ENCODE peak calls at places on chromosomes 6 and 20, in five cellular contexts. V is GM06990; M is heart left ventricle; T is CD8-positive, alpha-beta T cell; E is HCT116. G is an unnamed sample.

GRCh38 chr6:170132561-170132991 is 158.3 kb downstream of the DLL1 start:
- DNase-seq in M (no peak), V (no peak), E (no peak), T (no peak), G (no peak)

GRCh38 chr6:53686541-53686940 is 21.0 kb upstream of the KLHL31 start:
- DNase-seq in E (no peak), M (peak; percentile 68), T (no peak), V (no peak), G (no peak)

GRCh38 chr6:13215390-13215789 is 112.9 kb downstream of the TBC1D7 start:
- DNase-seq in M (no peak), T (no peak), E (no peak), V (no peak), G (no peak)

GRCh38 chr6:15244605-15245360 is 1.1 kb upstream of the JARID2 start:
- DNase-seq in V (peak; percentile 73), T (peak; percentile 74), M (peak; percentile 90), E (no peak), G (no peak)

GRCh38 chr6:33782561-33782960 is 6.4 kb downstream of the LEMD2 start:
- DNase-seq in E (no peak), T (no peak), M (no peak), V (no peak), G (no peak)

GRCh38 chr6:41581381-41581991 is 35.3 kb downstream of the FOXP4 start:
- DNase-seq in V (no peak), E (peak; percentile 33), M (peak; percentile 80), T (no peak), G (peak; percentile 61)

GRCh38 chr20:19783966-19784401 is 25.9 kb downstream of the RIN2 start:
- DNase-seq in E (no peak), T (no peak), V (no peak), M (peak; percentile 80), G (no peak)

GRCh38 chr6:117861545-117861944 is 45.5 kb upstream of the SLC35F1 start:
- DNase-seq in V (no peak), T (no peak), M (no peak), E (no peak), G (no peak)

GRCh38 chr6:117829594-117830319 is 77.3 kb upstream of the SLC35F1 start:
- DNase-seq in E (peak; percentile 51), M (no peak), T (no peak), V (peak; percentile 6), G (no peak)

GRCh38 chr20:54058420-54059139 is 11.8 kb downstream of the BCAS1 start:
- DNase-seq in M (no peak), T (no peak), V (peak; percentile 77), E (no peak), G (no peak)

GRCh38 chr20:49276201-49276894 is 1.5 kb downstream of the ZNFX1 start:
- DNase-seq in E (no peak), M (no peak), V (no peak), T (peak; percentile 65), G (peak; percentile 51)

GRCh38 chr6:134873500-134874388 is 76.2 kb downstream of the ALDH8A1 start:
- DNase-seq in V (peak; percentile 30), E (no peak), T (no peak), M (no peak), G (no peak)

GRCh38 chr20:56987992-56988391 is 278.4 kb downstream of the BMP7 start:
- DNase-seq in M (no peak), T (no peak), E (no peak), V (no peak), G (no peak)

GRCh38 chr6:34143884-34144580 is 1.9 kb downstream of the GRM4 start:
- DNase-seq in T (peak; percentile 56), E (no peak), V (no peak), M (no peak), G (no peak)

GRCh38 chr20:48839083-48839482 is 11.3 kb upstream of the PREX1 start:
- DNase-seq in T (no peak), M (no peak), V (no peak), E (no peak), G (no peak)

GRCh38 chr6:45566882-45567281 is 189.1 kb upstream of the SUPT3H start:
- DNase-seq in E (peak; percentile 63), T (no peak), M (no peak), V (no peak), G (peak; percentile 81)

GRCh38 chr6:44248579-44248978 is 1.7 kb downstream of the HSP90AB1 start:
- DNase-seq in E (no peak), T (no peak), V (no peak), M (no peak), G (no peak)

GRCh38 chr6:98343004-98343403 is 491.4 kb upstream of the POU3F2 start:
- DNase-seq in T (no peak), E (no peak), M (no peak), V (no peak), G (no peak)

GRCh38 chr20:48690888-48691287 is 136.9 kb downstream of the PREX1 start:
- DNase-seq in M (no peak), V (no peak), E (no peak), T (no peak), G (no peak)

GRCh38 chr6:41704656-41705328 is 30.6 kb downstream of the TFEB start:
- DNase-seq in T (no peak), M (no peak), V (no peak), E (no peak), G (no peak)

GRCh38 chr6:41504526-41505021 is 41.6 kb upstream of the FOXP4 start:
- DNase-seq in M (no peak), V (no peak), T (no peak), E (no peak), G (no peak)

GRCh38 chr6:149046822-149047246 is 270.7 kb upstream of the TAB2 start:
- DNase-seq in T (no peak), M (no peak), E (no peak), V (no peak), G (no peak)

GRCh38 chr6:136550045-136550329 is 235 bp downstream of the MAP7 start:
- DNase-seq in E (no peak), M (no peak), T (no peak), V (no peak), G (no peak)

GRCh38 chr20:19026901-19027644 is 185.4 kb upstream of the SLC24A3 start:
- DNase-seq in E (no peak), T (no peak), V (peak; percentile 15), M (no peak), G (no peak)

GRCh38 chr6:90301816-90302215 is 5.2 kb upstream of the BACH2 start:
- DNase-seq in M (no peak), T (no peak), V (no peak), E (no peak), G (no peak)

GRCh38 chr6:90303037-90303436 is 6.4 kb upstream of the BACH2 start:
- DNase-seq in M (no peak), T (no peak), V (no peak), E (no peak), G (no peak)

GRCh38 chr6:90304308-90304707 is 7.7 kb upstream of the BACH2 start:
- DNase-seq in M (no peak), T (no peak), E (no peak), V (no peak), G (no peak)

GRCh38 chr6:90305800-90306448 is 9.3 kb upstream of the BACH2 start:
- DNase-seq in V (no peak), E (no peak), M (no peak), T (no peak), G (no peak)

DNA sequence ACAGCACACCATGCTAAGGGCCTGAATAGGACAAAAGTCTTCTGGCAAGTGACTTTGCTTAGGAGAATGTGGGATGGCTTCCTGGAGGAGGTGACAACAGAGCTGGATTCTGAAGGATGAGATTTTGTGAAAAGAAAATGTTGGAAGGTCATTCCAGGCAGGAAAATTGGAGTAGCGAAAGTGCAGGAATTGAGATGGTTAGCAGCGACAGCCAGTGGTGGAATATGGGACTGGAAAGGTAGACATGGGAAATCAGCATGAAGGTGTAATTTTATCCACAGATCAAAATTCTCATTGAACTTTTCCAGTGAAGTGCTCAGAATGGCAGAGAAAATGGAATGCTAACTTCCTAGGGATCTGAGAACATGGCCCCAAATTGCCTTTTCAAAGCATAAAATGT is 5.7 kb upstream of the BACH2 start:
- DNase-seq in T (no peak), V (no peak), M (no peak), E (no peak), G (no peak)
- TF ChIP-seq CTCF in T (no peak), V (no peak), M (no peak), E (no peak), G (no peak)

GRCh38 chr6:144094731-144095133 is 641 bp downstream of the SF3B5 start:
- DNase-seq in V (no peak), T (no peak), M (no peak), E (no peak), G (no peak)

GRCh38 chr6:144090384-144090783 is 5.0 kb downstream of the SF3B5 start:
- DNase-seq in T (no peak), V (no peak), M (no peak), E (no peak), G (no peak)

GRCh38 chr6:144093236-144093635 is 2.1 kb downstream of the SF3B5 start:
- DNase-seq in T (no peak), V (no peak), E (no peak), M (no peak), G (no peak)

GRCh38 chr6:144095134-144096002 is at the start of gene SF3B5:
- DNase-seq in E (peak; percentile 100), M (peak; percentile 99), T (peak; percentile 99), V (peak; percentile 95), G (peak; percentile 100)

GRCh38 chr6:144093658-144094057 is 1.7 kb downstream of the SF3B5 start:
- DNase-seq in E (no peak), V (no peak), M (no peak), T (no peak), G (no peak)
- H3K4me3 ChIP-seq in E (peak overlapping the region; percentile 77), V (peak overlapping the region; percentile 78), M (no peak overlapping the region), T (no peak overlapping the region), G (no peak overlapping the region)

GRCh38 chr6:165597821-165598220 is 65.2 kb downstream of the PDE10A start:
- DNase-seq in V (no peak), E (no peak), M (no peak), T (no peak), G (no peak)
- H3K27me3 ChIP-seq in V (no peaks in the 10 kb centered on the region), E (no peaks in the 10 kb centered on the region), M (no peaks in the 10 kb centered on the region), T (no peaks in the 10 kb centered on the region), G (no peaks in the 10 kb centered on the region)

GRCh38 chr6:156660389-156660788 is 116.8 kb upstream of the ARID1B start:
- DNase-seq in V (no peak), E (no peak), T (no peak), M (no peak), G (no peak)

GRCh38 chr6:156657311-156657710 is 119.9 kb upstream of the ARID1B start:
- DNase-seq in V (no peak), E (no peak), M (peak; percentile 34), T (no peak), G (no peak)

GRCh38 chr6:156658596-156659316 is 118.4 kb upstream of the ARID1B start:
- DNase-seq in E (no peak), M (no peak), V (no peak), T (no peak), G (no peak)

GRCh38 chr6:156658186-156658585 is 119.0 kb upstream of the ARID1B start:
- DNase-seq in E (no peak), M (no peak), T (no peak), V (no peak), G (no peak)

GRCh38 chr6:156659317-156660198 is 117.6 kb upstream of the ARID1B start:
- DNase-seq in M (no peak), E (no peak), V (no peak), T (no peak), G (no peak)
- TF ChIP-seq CTCF in M (no peak), E (no peak), V (peak; percentile 30), T (no peak), G (no peak)